ENCODE peak calls at places on chromosomes 6 and 20, in ten cellular contexts. X is prostate gland, K is neuronal stem cell, M is left lung, R is coronary artery, W is trophoblast cell, Q is WERI-Rb-1, D is RWPE1, F is dorsolateral prefrontal cortex, A is brain microvascular endothelial cell. E is an unnamed sample.
A peak's percentile ranks its signal among the peaks of the same experiment; 100 is the strongest.

GRCh38 chr6:29527564-29527963 is 32.0 kb downstream of the UBD start:
- DNase-seq in X (no peak), K (no peak), M (no peak), R (no peak), W (no peak), Q (no peak), D (no peak), F (no peak), A (no peak), E (no peak)

GRCh38 chr20:58583141-58583540 is 67.9 kb upstream of the APCDD1L start:
- DNase-seq in X (no peak), K (no peak), M (no peak), R (no peak), W (no peak), Q (no peak), D (no peak), F (no peak), A (no peak), E (no peak)

GRCh38 chr20:63024573-63025392 is 18.0 kb upstream of the BHLHE23 start:
- DNase-seq in X (no peak), K (no peak), M (no peak), R (no peak), W (no peak), Q (peak; percentile 70), D (no peak), F (no peak), A (no peak), E (no peak)

GRCh38 chr20:45445805-45446562 is 23.6 kb upstream of the WFDC2 start:
- DNase-seq in X (no peak), K (no peak), M (no peak), R (no peak), W (peak; percentile 73), Q (no peak), D (peak; percentile 84), F (no peak), A (no peak), E (no peak)

GRCh38 chr6:125598422-125598821 is 151.0 kb upstream of the HEY2 start:
- DNase-seq in X (no peak), K (no peak), M (peak; percentile 82), R (no peak), W (peak; percentile 90), Q (no peak), D (peak; percentile 56), F (no peak), A (peak; percentile 72), E (no peak)

GRCh38 chr6:97203343-97203742 is 79.7 kb downstream of the MMS22L start:
- DNase-seq in X (no peak), K (no peak), M (no peak), R (no peak), W (no peak), Q (peak; percentile 75), D (no peak), F (no peak), A (no peak), E (no peak)

GRCh38 chr6:31083742-31084354 is 28.5 kb downstream of the C6orf15 start:
- DNase-seq in X (no peak), K (peak; percentile 41), M (no peak), R (no peak), W (peak; percentile 34), Q (peak; percentile 90), D (no peak), F (no peak), A (peak; percentile 85), E (no peak)

GRCh38 chr6:25017932-25018581 is 82.3 kb upstream of the RIPOR2 start:
- DNase-seq in X (peak; percentile 23), K (peak; percentile 48), M (peak; percentile 79), R (no peak), W (peak; percentile 91), Q (peak; percentile 81), D (peak; percentile 69), F (no peak), A (peak; percentile 67), E (no peak)

GRCh38 chr6:105810105-105810921 is 275.8 kb upstream of the PRDM1 start:
- DNase-seq in X (no peak), K (no peak), M (peak; percentile 62), R (no peak), W (peak; percentile 53), Q (peak; percentile 34), D (peak; percentile 75), F (peak; percentile 39), A (peak; percentile 59), E (no peak)

GRCh38 chr6:166498661-166499349 is 87.7 kb downstream of the RAMACL start:
- DNase-seq in X (no peak), K (no peak), M (no peak), R (no peak), W (no peak), Q (no peak), D (no peak), F (no peak), A (no peak), E (no peak)

GRCh38 chr6:35140991-35141720 is at the start of gene TCP11:
- DNase-seq in X (no peak), K (no peak), M (peak; percentile 38), R (no peak), W (peak; percentile 2), Q (no peak), D (no peak), F (no peak), A (no peak), E (no peak)

GRCh38 chr6:89840538-89840937 is 10.9 kb downstream of the CASP8AP2 start:
- DNase-seq in X (no peak), K (no peak), M (no peak), R (no peak), W (no peak), Q (no peak), D (no peak), F (no peak), A (peak; percentile 74), E (no peak)

GRCh38 chr6:150336299-150336698 is 32.5 kb upstream of the IYD start:
- DNase-seq in X (no peak), K (peak; percentile 17), M (no peak), R (no peak), W (peak; percentile 27), Q (no peak), D (peak; percentile 80), F (no peak), A (peak; percentile 17), E (no peak)

GRCh38 chr6:35259946-35260626 is 551 bp downstream of the ZNF76 start:
- DNase-seq in X (peak; percentile 36), K (peak; percentile 38), M (peak; percentile 83), R (peak; percentile 85), W (peak; percentile 46), Q (peak; percentile 90), D (peak; percentile 86), F (peak; percentile 37), A (no peak), E (no peak)

GRCh38 chr6:170416959-170417606 is 110.5 kb downstream of the FAM120B start:
- DNase-seq in X (no peak), K (no peak), M (no peak), R (no peak), W (no peak), Q (no peak), D (no peak), F (no peak), A (no peak), E (no peak)

DNA sequence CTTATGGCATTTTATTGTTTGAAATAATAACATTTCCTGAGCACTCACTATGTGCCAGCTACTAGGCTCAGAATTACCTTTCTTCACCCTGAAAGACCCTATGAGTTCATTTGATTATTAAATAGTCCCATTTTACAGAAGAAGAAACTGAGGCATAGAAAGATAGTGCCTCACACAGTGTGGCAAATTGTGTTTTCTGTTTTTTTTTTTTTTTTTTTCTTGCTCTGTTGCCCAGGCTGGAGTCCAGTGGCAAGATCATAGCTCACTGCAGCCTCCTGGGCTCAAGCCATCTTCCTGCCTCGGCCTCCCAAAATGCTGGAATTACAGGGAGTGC is 59.7 kb upstream of the PTPN1 start:
- DNase-seq in X (no peak), K (no peak), M (no peak), R (no peak), W (no peak), Q (no peak), D (no peak), F (no peak), A (no peak), E (no peak)
- H3K27ac ChIP-seq in X (no peak overlapping the region), K (no peak overlapping the region), M (no peak overlapping the region), R (peak overlapping the region; percentile 87), W (no peak overlapping the region), Q (no peak overlapping the region), D (peak overlapping the region; percentile 82), F (no peak overlapping the region), A (no peak overlapping the region), E (no peak overlapping the region)

GRCh38 chr6:3862038-3862437 is 12.9 kb downstream of the FAM50B start:
- DNase-seq in X (no peak), K (no peak), M (no peak), R (no peak), W (no peak), Q (no peak), D (no peak), F (no peak), A (no peak), E (no peak)

GRCh38 chr6:3856576-3856975 is 7.4 kb downstream of the FAM50B start:
- DNase-seq in X (no peak), K (no peak), M (no peak), R (no peak), W (no peak), Q (no peak), D (no peak), F (no peak), A (no peak), E (no peak)

GRCh38 chr6:3861424-3861823 is 12.3 kb downstream of the FAM50B start:
- DNase-seq in X (no peak), K (no peak), M (no peak), R (no peak), W (no peak), Q (no peak), D (no peak), F (no peak), A (no peak), E (no peak)

GRCh38 chr6:3857822-3858221 is 8.6 kb downstream of the FAM50B start:
- DNase-seq in X (no peak), K (no peak), M (no peak), R (no peak), W (no peak), Q (no peak), D (no peak), F (no peak), A (no peak), E (no peak)

GRCh38 chr6:3859878-3860552 is 10.8 kb downstream of the FAM50B start:
- DNase-seq in X (no peak), K (no peak), M (no peak), R (no peak), W (no peak), Q (no peak), D (no peak), F (no peak), A (no peak), E (no peak)
- H3K27ac ChIP-seq in X (no peak overlapping the region), K (no peak overlapping the region), M (no peak overlapping the region), R (no peak overlapping the region), W (no peak overlapping the region), Q (no peak overlapping the region), D (no peak overlapping the region), F (no peak overlapping the region), A (no peak overlapping the region), E (no peak overlapping the region)

GRCh38 chr6:132279592-132280139 is 121.6 kb downstream of the MOXD1 start:
- DNase-seq in X (peak; percentile 62), K (peak; percentile 76), M (peak; percentile 69), R (no peak), W (peak; percentile 91), Q (peak; percentile 71), D (peak; percentile 47), F (peak; percentile 78), A (peak; percentile 59), E (peak; percentile 6)
- H3K27ac ChIP-seq in X (no peak overlapping the region), K (no peak overlapping the region), M (no peak overlapping the region), R (no peak overlapping the region), W (no peak overlapping the region), Q (no peak overlapping the region), D (no peak overlapping the region), F (peak overlapping the region; percentile 67), A (no peak overlapping the region), E (peak overlapping the region; percentile 80)

GRCh38 chr20:24027229-24027628 is 38.6 kb upstream of the GGTLC1 start:
- DNase-seq in X (peak; percentile 8), K (no peak), M (peak; percentile 74), R (no peak), W (peak; percentile 1), Q (no peak), D (no peak), F (no peak), A (peak; percentile 17), E (no peak)
- H3K27ac ChIP-seq in X (no peak overlapping the region), K (no peak overlapping the region), M (peak overlapping the region; percentile 61), R (peak overlapping the region; percentile 30), W (no peak overlapping the region), Q (no peak overlapping the region), D (no peak overlapping the region), F (no peak overlapping the region), A (no peak overlapping the region), E (no peak overlapping the region)